ENCODE peak calls at places on chromosomes 13 and 19, in six cellular contexts. T is stimulated activated CD4-positive, alpha-beta T cell treated with anti-CD3 and anti-CD28 coated beads, Interleukin-1b, Interleukin-23, amount 100 ng/mL, for 1 hour; I is SK-N-SH; U is HTR-8/SVneo; Z is NCI-H2081; D is GM10248. A is an unnamed sample.

GRCh38 chr19:55079400-55080038 is 3.9 kb downstream of the EPS8L1 start:
- DNase-seq in Z (no peak), D (no peak), U (no peak), I (no peak), T (no peak), A (no peak)

GRCh38 chr19:50968709-50969412 is 530 bp downstream of the KLK6 start:
- DNase-seq in Z (no peak), T (no peak), I (no peak), U (no peak), D (no peak), A (no peak)

GRCh38 chr13:45231722-45232121 is 30.9 kb upstream of the KCTD4 start:
- DNase-seq in T (no peak), U (no peak), D (no peak), I (peak), Z (peak), A (no peak)

GRCh38 chr13:96728463-96728862 is 265.8 kb downstream of the OXGR1 start:
- DNase-seq in I (no peak), D (no peak), U (no peak), T (no peak), Z (no peak), A (no peak)

GRCh38 chr19:32337176-32337808 is 8.1 kb upstream of the ZNF507 start:
- DNase-seq in U (no peak), T (no peak), D (no peak), I (no peak), Z (no peak), A (no peak)

GRCh38 chr13:52036037-52036436 is 11.5 kb downstream of the UTP14C start:
- DNase-seq in U (no peak), I (no peak), D (no peak), T (no peak), Z (no peak), A (no peak)

GRCh38 chr13:26476111-26476743 is 81.3 kb upstream of the WASF3 start:
- DNase-seq in D (no peak), U (no peak), I (no peak), Z (no peak), T (no peak), A (no peak)

GRCh38 chr19:35495107-35496064 is 5.1 kb upstream of the KRTDAP start:
- DNase-seq in D (peak), U (peak), T (peak), Z (peak), I (peak), A (peak)

GRCh38 chr19:5041168-5042038 is 72.5 kb downstream of the KDM4B start:
- DNase-seq in Z (no peak), D (no peak), U (no peak), I (no peak), T (no peak), A (no peak)

GRCh38 chr13:90519157-90519556 is 828.3 kb upstream of the MIR17HG start:
- DNase-seq in U (no peak), D (no peak), T (no peak), I (no peak), Z (no peak), A (no peak)

GRCh38 chr19:10432736-10433130 is 12.4 kb downstream of the PDE4A start:
- DNase-seq in I (no peak), D (no peak), U (no peak), T (no peak), Z (no peak), A (no peak)

GRCh38 chr19:30512748-30513389 is 140.7 kb downstream of the ZNF536 start:
- DNase-seq in D (no peak), U (no peak), T (no peak), I (peak), Z (no peak), A (no peak)

GRCh38 chr13:23365652-23366051 is 67.8 kb downstream of the SACS start:
- DNase-seq in T (no peak), Z (no peak), D (no peak), U (no peak), I (no peak), A (no peak)

GRCh38 chr19:7618771-7619510 is 10.4 kb downstream of the XAB2 start:
- DNase-seq in T (no peak), D (no peak), I (peak), Z (no peak), U (no peak), A (peak)

GRCh38 chr13:44300895-44301638 is 72.6 kb upstream of the SERP2 start:
- DNase-seq in T (no peak), Z (peak), D (peak), U (peak), I (no peak), A (no peak)

GRCh38 chr13:23808803-23809202 is 80.4 kb downstream of the MIPEP start:
- DNase-seq in D (no peak), U (no peak), Z (no peak), T (no peak), I (no peak), A (no peak)

GRCh38 chr13:47521895-47522487 is 479.1 kb downstream of the SUCLA2 start:
- DNase-seq in D (no peak), T (no peak), Z (no peak), I (no peak), U (no peak), A (no peak)

GRCh38 chr13:91540157-91540736 is 141.8 kb downstream of the GPC5 start:
- DNase-seq in U (no peak), T (no peak), Z (no peak), D (no peak), I (no peak), A (no peak)

GRCh38 chr13:21012841-21013681 is 48.3 kb downstream of the LATS2 start:
- DNase-seq in D (no peak), I (no peak), T (no peak), Z (no peak), U (no peak), A (no peak)

GRCh38 chr13:75666646-75667351 is 30.7 kb downstream of the LMO7 start:
- DNase-seq in D (no peak), Z (no peak), U (peak), T (no peak), I (no peak), A (no peak)

GRCh38 chr13:110138009-110138699 is 168.8 kb downstream of the COL4A1 start:
- DNase-seq in U (peak), I (peak), D (peak), Z (peak), T (no peak), A (no peak)

GRCh38 chr13:44407379-44407778 is 33.8 kb downstream of the SERP2 start:
- DNase-seq in I (no peak), D (no peak), Z (peak), U (no peak), T (no peak), A (no peak)

GRCh38 chr19:35142531-35143230 is 374 bp upstream of the FXYD7 start:
- DNase-seq in Z (no peak), D (peak), I (peak), T (peak), U (no peak), A (no peak)

GRCh38 chr19:47778954-47779351 is 450 bp downstream of the SELENOW start:
- DNase-seq in Z (no peak), T (no peak), D (no peak), I (peak), U (no peak), A (no peak)

GRCh38 chr13:101730420-101731000 is 278.0 kb downstream of the ITGBL1 start:
- DNase-seq in D (no peak), T (no peak), I (no peak), U (no peak), Z (peak), A (no peak)

GRCh38 chr19:2702170-2703076 is at the start of gene GNG7:
- DNase-seq in Z (peak), D (peak), I (peak), U (peak), T (peak), A (peak)

GRCh38 chr19:45200614-45201013 is 22.0 kb downstream of the BLOC1S3 start:
- DNase-seq in T (no peak), D (no peak), U (no peak), I (no peak), Z (no peak), A (peak)

GRCh38 chr19:3771906-3772450 is at the start of gene RAX2:
- DNase-seq in D (no peak), U (no peak), T (no peak), Z (no peak), I (peak), A (no peak)

GRCh38 chr19:12939292-12939606 is 840 bp downstream of the CALR start:
- DNase-seq in D (no peak), U (no peak), Z (no peak), T (no peak), I (no peak), A (no peak)

GRCh38 chr13:20209937-20210336 is 17.2 kb upstream of the GJB2 start:
- DNase-seq in D (no peak), U (no peak), Z (no peak), T (no peak), I (no peak), A (no peak)

GRCh38 chr19:35063940-35064818 is 22.7 kb downstream of the HPN start:
- DNase-seq in U (peak), D (no peak), I (no peak), Z (no peak), T (no peak), A (no peak)

GRCh38 chr13:90838561-90838960 is 508.9 kb upstream of the MIR17HG start:
- DNase-seq in I (no peak), T (no peak), D (no peak), U (no peak), Z (no peak), A (no peak)

GRCh38 chr13:31074750-31075149 is 87.0 kb downstream of the HSPH1 start:
- DNase-seq in U (no peak), T (no peak), I (no peak), D (no peak), Z (no peak), A (no peak)

GRCh38 chr19:29467824-29468401 is 57.9 kb upstream of the VSTM2B start:
- DNase-seq in D (no peak), Z (no peak), T (no peak), U (no peak), I (peak), A (peak)

GRCh38 chr13:105465745-105466144 is 1069.7 kb downstream of the EFNB2 start:
- DNase-seq in Z (no peak), T (no peak), U (no peak), D (no peak), I (no peak), A (no peak)

GRCh38 chr13:113410472-113411201 is 42.7 kb downstream of the ADPRHL1 start:
- DNase-seq in Z (no peak), T (no peak), U (peak), I (no peak), D (no peak), A (no peak)

GRCh38 chr13:50353651-50354415 is 338.6 kb downstream of the KCNRG start:
- DNase-seq in I (no peak), Z (no peak), U (no peak), D (no peak), T (no peak), A (no peak)